ENCODE peak calls at places on chromosomes 3 and 15, in nine cellular contexts. One of them, this sample, is unnamed.
A peak's percentile ranks its signal among the peaks of the same experiment; 100 is the strongest.

GRCh38 chr3:56890448-56891083 is 88.8 kb upstream of the ARHGEF3 start:
- DNase-seq in breast epithelium: no peak
- DNase-seq in thyroid gland: no peak
- DNase-seq in adrenal gland: no peak
- DNase-seq in lower leg skin: no peak
- DNase-seq in K562: no peak
- DNase-seq in heart left ventricle: no peak
- DNase-seq in stomach: no peak
- DNase-seq in transverse colon: no peak
- DNase-seq in this sample: no peak

GRCh38 chr3:55750525-55750924 is 263.4 kb upstream of the WNT5A start:
- DNase-seq in breast epithelium: peak; percentile 67
- DNase-seq in thyroid gland: peak; percentile 85
- DNase-seq in adrenal gland: no peak
- DNase-seq in lower leg skin: no peak
- DNase-seq in K562: no peak
- DNase-seq in heart left ventricle: no peak
- DNase-seq in stomach: no peak
- DNase-seq in transverse colon: peak; percentile 10
- DNase-seq in this sample: no peak

GRCh38 chr3:139355502-139355901 is 11.7 kb downstream of the MRPS22 start:
- DNase-seq in breast epithelium: no peak
- DNase-seq in thyroid gland: no peak
- DNase-seq in adrenal gland: peak; percentile 53
- DNase-seq in lower leg skin: no peak
- DNase-seq in K562: no peak
- DNase-seq in heart left ventricle: no peak
- DNase-seq in stomach: no peak
- DNase-seq in transverse colon: no peak
- DNase-seq in this sample: no peak

GRCh38 chr3:14513566-14514322 is 26.4 kb downstream of the GRIP2 start:
- DNase-seq in breast epithelium: peak; percentile 48
- DNase-seq in thyroid gland: no peak
- DNase-seq in adrenal gland: no peak
- DNase-seq in lower leg skin: no peak
- DNase-seq in K562: no peak
- DNase-seq in heart left ventricle: peak; percentile 11
- DNase-seq in stomach: no peak
- DNase-seq in transverse colon: no peak
- DNase-seq in this sample: no peak

GRCh38 chr15:36951747-36952247 is 148.6 kb downstream of the MEIS2 start:
- DNase-seq in breast epithelium: no peak
- DNase-seq in thyroid gland: no peak
- DNase-seq in adrenal gland: peak; percentile 9
- DNase-seq in lower leg skin: no peak
- DNase-seq in K562: peak; percentile 46
- DNase-seq in heart left ventricle: no peak
- DNase-seq in stomach: no peak
- DNase-seq in transverse colon: no peak
- DNase-seq in this sample: peak; percentile 5

GRCh38 chr15:31374986-31375385 is 48.4 kb downstream of the KLF13 start:
- DNase-seq in breast epithelium: no peak
- DNase-seq in thyroid gland: no peak
- DNase-seq in adrenal gland: no peak
- DNase-seq in lower leg skin: no peak
- DNase-seq in K562: no peak
- DNase-seq in heart left ventricle: no peak
- DNase-seq in stomach: no peak
- DNase-seq in transverse colon: no peak
- DNase-seq in this sample: no peak

GRCh38 chr15:65816441-65816840 is 24.3 kb upstream of the DENND4A start:
- DNase-seq in breast epithelium: no peak
- DNase-seq in thyroid gland: no peak
- DNase-seq in adrenal gland: no peak
- DNase-seq in lower leg skin: no peak
- DNase-seq in K562: no peak
- DNase-seq in heart left ventricle: no peak
- DNase-seq in stomach: no peak
- DNase-seq in transverse colon: no peak
- DNase-seq in this sample: no peak

GRCh38 chr3:4983739-4984510 is 4.7 kb downstream of the BHLHE40 start:
- DNase-seq in breast epithelium: no peak
- DNase-seq in thyroid gland: no peak
- DNase-seq in adrenal gland: peak; percentile 46
- DNase-seq in lower leg skin: peak; percentile 78
- DNase-seq in K562: peak; percentile 65
- DNase-seq in heart left ventricle: peak; percentile 45
- DNase-seq in stomach: peak; percentile 61
- DNase-seq in transverse colon: peak; percentile 72
- DNase-seq in this sample: no peak

GRCh38 chr15:101497484-101498034 is 8.1 kb upstream of the PCSK6 start:
- DNase-seq in breast epithelium: no peak
- DNase-seq in thyroid gland: no peak
- DNase-seq in adrenal gland: no peak
- DNase-seq in lower leg skin: no peak
- DNase-seq in K562: no peak
- DNase-seq in heart left ventricle: no peak
- DNase-seq in stomach: no peak
- DNase-seq in transverse colon: peak; percentile 75
- DNase-seq in this sample: no peak

GRCh38 chr3:182259579-182259978 is 533.7 kb upstream of the ATP11B start:
- DNase-seq in breast epithelium: no peak
- DNase-seq in thyroid gland: peak; percentile 18
- DNase-seq in adrenal gland: no peak
- DNase-seq in lower leg skin: no peak
- DNase-seq in K562: no peak
- DNase-seq in heart left ventricle: peak; percentile 19
- DNase-seq in stomach: peak; percentile 29
- DNase-seq in transverse colon: no peak
- DNase-seq in this sample: no peak

GRCh38 chr15:20344601-20345400 is 196.8 kb downstream of the GOLGA6L6 start:
- DNase-seq in breast epithelium: peak; percentile 49
- DNase-seq in thyroid gland: no peak
- DNase-seq in adrenal gland: no peak
- DNase-seq in lower leg skin: no peak
- DNase-seq in K562: peak; percentile 13
- DNase-seq in heart left ventricle: peak; percentile 22
- DNase-seq in stomach: no peak
- DNase-seq in transverse colon: no peak
- DNase-seq in this sample: no peak

GRCh38 chr15:62886431-62887071 is 156.0 kb upstream of the TPM1 start:
- DNase-seq in breast epithelium: no peak
- DNase-seq in thyroid gland: no peak
- DNase-seq in adrenal gland: no peak
- DNase-seq in lower leg skin: no peak
- DNase-seq in K562: no peak
- DNase-seq in heart left ventricle: no peak
- DNase-seq in stomach: no peak
- DNase-seq in transverse colon: no peak
- DNase-seq in this sample: no peak
- TF ChIP-seq POLR2A in breast epithelium: no peak
- TF ChIP-seq POLR2A in thyroid gland: no peak
- TF ChIP-seq POLR2A in adrenal gland: no peak
- TF ChIP-seq POLR2A in lower leg skin: no peak
- TF ChIP-seq POLR2A in K562: no peak
- TF ChIP-seq POLR2A in heart left ventricle: no peak
- TF ChIP-seq POLR2A in stomach: no peak
- TF ChIP-seq POLR2A in transverse colon: no peak
- TF ChIP-seq POLR2A in this sample: no peak

DNA sequence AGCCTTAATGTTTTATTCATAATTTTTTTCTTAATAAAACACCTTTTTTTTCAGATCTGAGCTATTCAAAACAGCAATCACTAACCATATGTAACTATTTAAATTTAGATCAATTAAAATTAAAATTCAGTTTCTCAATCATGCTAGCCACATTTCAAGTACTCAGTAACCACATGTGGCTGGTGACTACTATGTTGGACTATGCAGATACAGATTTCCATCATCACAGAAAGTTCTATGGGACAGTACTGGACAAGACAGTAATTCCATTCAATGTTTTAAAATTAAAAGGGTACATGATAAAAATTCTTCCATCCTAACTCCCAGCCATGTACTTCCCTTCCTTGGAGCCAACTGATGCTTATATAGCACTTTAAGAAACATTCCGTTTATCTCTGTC is 119.3 kb downstream of the GLDN start:
- DNase-seq in breast epithelium: no peak
- DNase-seq in thyroid gland: no peak
- DNase-seq in adrenal gland: no peak
- DNase-seq in lower leg skin: no peak
- DNase-seq in K562: no peak
- DNase-seq in heart left ventricle: no peak
- DNase-seq in stomach: no peak
- DNase-seq in transverse colon: no peak
- DNase-seq in this sample: no peak
- TF ChIP-seq POLR2A in breast epithelium: no peak
- TF ChIP-seq POLR2A in thyroid gland: no peak
- TF ChIP-seq POLR2A in adrenal gland: no peak
- TF ChIP-seq POLR2A in lower leg skin: no peak
- TF ChIP-seq POLR2A in K562: no peak
- TF ChIP-seq POLR2A in heart left ventricle: no peak
- TF ChIP-seq POLR2A in stomach: no peak
- TF ChIP-seq POLR2A in transverse colon: no peak
- TF ChIP-seq POLR2A in this sample: no peak

DNA sequence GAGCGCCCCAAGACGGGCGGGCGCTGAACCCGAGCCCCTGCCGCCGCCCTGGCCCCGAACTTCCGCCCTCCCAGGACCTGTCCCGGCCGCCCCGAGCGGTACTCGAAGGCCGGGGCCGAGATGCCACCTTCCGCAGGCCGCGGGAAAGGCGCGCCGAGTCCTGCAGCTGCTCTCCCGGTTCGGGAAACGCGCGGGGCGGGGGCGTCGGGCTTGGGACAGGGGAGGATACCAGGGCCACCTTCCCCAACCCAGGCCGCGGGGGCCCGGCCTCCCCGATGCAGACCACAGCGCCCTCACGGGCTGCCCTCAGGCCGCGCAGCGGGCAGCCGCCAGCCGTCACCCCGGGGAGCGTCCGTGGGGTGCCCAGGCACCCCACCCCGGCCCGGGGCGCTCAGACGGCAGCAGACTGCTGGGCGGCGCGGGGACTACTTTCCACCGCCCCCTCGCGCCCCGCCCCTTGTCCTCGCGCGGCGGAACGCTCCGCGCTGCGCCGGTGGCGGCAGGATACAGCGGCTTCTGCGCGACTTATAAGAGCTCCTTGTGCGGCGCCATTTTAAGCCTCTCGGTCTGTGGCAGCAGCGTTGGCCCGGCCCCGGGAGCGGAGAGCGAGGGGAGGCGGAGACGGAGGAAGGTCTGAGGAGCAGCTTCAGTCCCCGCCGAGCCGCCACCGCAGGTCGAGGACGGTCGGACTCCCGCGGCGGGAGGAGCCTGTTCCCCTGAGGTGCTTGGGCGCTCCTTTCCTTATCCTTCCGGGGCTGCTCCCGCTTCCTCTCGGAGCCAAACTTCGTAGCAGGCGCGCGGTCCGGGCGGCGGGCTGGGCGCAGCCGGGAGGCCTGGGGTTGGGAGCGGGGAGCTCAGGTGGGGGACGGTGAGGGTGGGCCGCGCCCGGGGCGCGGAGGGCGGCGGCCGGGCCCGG is at the start of gene CTNNB1:
- DNase-seq in breast epithelium: peak; percentile 90
- DNase-seq in thyroid gland: peak; percentile 92
- DNase-seq in adrenal gland: peak; percentile 94
- DNase-seq in lower leg skin: peak; percentile 92
- DNase-seq in K562: peak; percentile 82
- DNase-seq in heart left ventricle: peak; percentile 95
- DNase-seq in stomach: peak; percentile 95
- DNase-seq in transverse colon: peak; percentile 95
- DNase-seq in this sample: peak; percentile 59
- TF ChIP-seq POLR2A in breast epithelium: peak; percentile 98
- TF ChIP-seq POLR2A in thyroid gland: peak; percentile 97
- TF ChIP-seq POLR2A in adrenal gland: peak; percentile 99
- TF ChIP-seq POLR2A in lower leg skin: no peak
- TF ChIP-seq POLR2A in K562: peak; percentile 99
- TF ChIP-seq POLR2A in heart left ventricle: no peak
- TF ChIP-seq POLR2A in stomach: no peak
- TF ChIP-seq POLR2A in transverse colon: peak; percentile 100
- TF ChIP-seq POLR2A in this sample: peak; percentile 92

GRCh38 chr15:70650567-70650966 is 112.8 kb downstream of the UACA start:
- DNase-seq in breast epithelium: no peak
- DNase-seq in thyroid gland: no peak
- DNase-seq in adrenal gland: no peak
- DNase-seq in lower leg skin: no peak
- DNase-seq in K562: no peak
- DNase-seq in heart left ventricle: no peak
- DNase-seq in stomach: no peak
- DNase-seq in transverse colon: no peak
- DNase-seq in this sample: no peak
- TF ChIP-seq POLR2A in breast epithelium: no peak
- TF ChIP-seq POLR2A in thyroid gland: no peak
- TF ChIP-seq POLR2A in adrenal gland: no peak
- TF ChIP-seq POLR2A in lower leg skin: no peak
- TF ChIP-seq POLR2A in K562: no peak
- TF ChIP-seq POLR2A in heart left ventricle: no peak
- TF ChIP-seq POLR2A in stomach: no peak
- TF ChIP-seq POLR2A in transverse colon: no peak
- TF ChIP-seq POLR2A in this sample: no peak

DNA sequence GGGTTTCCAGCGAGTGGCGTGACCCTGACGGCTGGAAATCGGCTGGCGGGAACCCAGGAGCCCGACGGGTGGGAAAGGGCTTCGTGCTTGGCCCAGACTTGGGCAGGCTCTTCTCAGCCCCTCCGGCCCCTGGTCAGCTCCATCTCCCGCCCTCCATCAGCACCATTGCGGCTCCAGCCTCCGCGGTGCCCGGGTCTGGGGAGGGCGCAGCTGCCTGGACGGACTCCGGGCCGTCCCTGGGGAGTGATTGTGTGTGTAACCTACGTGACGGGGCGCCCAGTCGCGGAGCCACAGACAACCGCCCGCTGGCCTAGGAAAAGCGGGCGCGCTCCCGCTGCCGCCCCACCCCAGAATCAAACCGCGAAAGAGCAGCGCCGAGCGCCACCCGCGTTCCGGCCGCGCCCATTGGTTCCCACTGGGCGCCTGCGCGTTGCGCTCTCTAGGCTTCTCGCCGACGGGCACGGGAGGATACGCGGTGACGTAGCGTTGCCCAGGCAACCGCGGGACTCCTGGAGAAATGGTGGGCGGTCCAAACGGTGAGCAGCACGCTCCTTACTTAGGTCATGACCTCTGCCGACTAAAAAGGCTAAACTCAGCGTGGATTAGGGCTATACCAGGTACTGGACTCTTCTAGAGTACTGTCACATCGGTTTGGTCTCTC is at the start of gene CFAP20DC:
- DNase-seq in breast epithelium: peak; percentile 80
- DNase-seq in thyroid gland: peak; percentile 88
- DNase-seq in adrenal gland: peak; percentile 96
- DNase-seq in lower leg skin: peak; percentile 85
- DNase-seq in K562: peak; percentile 80
- DNase-seq in heart left ventricle: peak; percentile 87
- DNase-seq in stomach: peak; percentile 91
- DNase-seq in transverse colon: peak; percentile 91
- DNase-seq in this sample: peak; percentile 58
- TF ChIP-seq POLR2A in breast epithelium: no peak
- TF ChIP-seq POLR2A in thyroid gland: no peak
- TF ChIP-seq POLR2A in adrenal gland: peak; percentile 80
- TF ChIP-seq POLR2A in lower leg skin: no peak
- TF ChIP-seq POLR2A in K562: peak; percentile 71
- TF ChIP-seq POLR2A in heart left ventricle: no peak
- TF ChIP-seq POLR2A in stomach: no peak
- TF ChIP-seq POLR2A in transverse colon: peak; percentile 52
- TF ChIP-seq POLR2A in this sample: peak; percentile 45

This sample was measured in H54.